ENCODE peak calls at places on chromosomes 7 and 10, in four cellular contexts. Y, S, M and J are unnamed samples.

GRCh38 chr10:27741173-27742091 is 4.2 kb downstream of the MKX start:
- DNase-seq in Y (no peak), S (no peak), M (peak; percentile 12), J (no peak)

GRCh38 chr10:92598321-92598720 is 5.4 kb downstream of the KIF11 start:
- DNase-seq in Y (no peak), M (no peak), S (no peak), J (no peak)

GRCh38 chr7:115032986-115033385 is 111.1 kb downstream of the MDFIC start:
- DNase-seq in S (no peak), Y (no peak), M (no peak), J (no peak)

GRCh38 chr10:133351408-133352318 is 4.5 kb downstream of the PRAP1 start:
- DNase-seq in M (no peak), S (no peak), Y (no peak), J (no peak)

GRCh38 chr10:118922226-118922625 is 107.3 kb upstream of the NANOS1 start:
- DNase-seq in M (no peak), Y (no peak), S (no peak), J (no peak)

GRCh38 chr7:96224682-96225081 is 97.2 kb downstream of the SLC25A13 start:
- DNase-seq in M (peak; percentile 51), Y (no peak), S (no peak), J (peak; percentile 64)

GRCh38 chr7:46290374-46291061 is 369.4 kb upstream of the IGFBP3 start:
- DNase-seq in M (no peak), Y (peak; percentile 4), S (no peak), J (no peak)

GRCh38 chr7:112386619-112387018 is 63.6 kb upstream of the IFRD1 start:
- DNase-seq in Y (no peak), S (no peak), M (no peak), J (no peak)

GRCh38 chr7:134772401-134772800 is 7.0 kb upstream of the CALD1 start:
- DNase-seq in M (no peak), S (no peak), Y (no peak), J (no peak)

GRCh38 chr7:40915061-40915460 is 780.3 kb downstream of the SUGCT start:
- DNase-seq in S (no peak), Y (no peak), M (no peak), J (no peak)

GRCh38 chr7:40916811-40917210 is 782.0 kb downstream of the SUGCT start:
- DNase-seq in S (no peak), Y (no peak), M (no peak), J (no peak)

GRCh38 chr7:40922316-40922670 is 780.6 kb downstream of the INHBA start:
- DNase-seq in S (no peak), M (no peak), Y (no peak), J (no peak)

GRCh38 chr7:40921589-40922315 is 781.1 kb downstream of the INHBA start:
- DNase-seq in Y (no peak), M (no peak), S (no peak), J (no peak)

GRCh38 chr7:40918701-40919271 is 784.0 kb downstream of the SUGCT start:
- DNase-seq in M (no peak), Y (no peak), S (no peak), J (no peak)
- TF ChIP-seq GABPA in M (no peak), Y (no peak), S (no peak), J (no peak)

DNA sequence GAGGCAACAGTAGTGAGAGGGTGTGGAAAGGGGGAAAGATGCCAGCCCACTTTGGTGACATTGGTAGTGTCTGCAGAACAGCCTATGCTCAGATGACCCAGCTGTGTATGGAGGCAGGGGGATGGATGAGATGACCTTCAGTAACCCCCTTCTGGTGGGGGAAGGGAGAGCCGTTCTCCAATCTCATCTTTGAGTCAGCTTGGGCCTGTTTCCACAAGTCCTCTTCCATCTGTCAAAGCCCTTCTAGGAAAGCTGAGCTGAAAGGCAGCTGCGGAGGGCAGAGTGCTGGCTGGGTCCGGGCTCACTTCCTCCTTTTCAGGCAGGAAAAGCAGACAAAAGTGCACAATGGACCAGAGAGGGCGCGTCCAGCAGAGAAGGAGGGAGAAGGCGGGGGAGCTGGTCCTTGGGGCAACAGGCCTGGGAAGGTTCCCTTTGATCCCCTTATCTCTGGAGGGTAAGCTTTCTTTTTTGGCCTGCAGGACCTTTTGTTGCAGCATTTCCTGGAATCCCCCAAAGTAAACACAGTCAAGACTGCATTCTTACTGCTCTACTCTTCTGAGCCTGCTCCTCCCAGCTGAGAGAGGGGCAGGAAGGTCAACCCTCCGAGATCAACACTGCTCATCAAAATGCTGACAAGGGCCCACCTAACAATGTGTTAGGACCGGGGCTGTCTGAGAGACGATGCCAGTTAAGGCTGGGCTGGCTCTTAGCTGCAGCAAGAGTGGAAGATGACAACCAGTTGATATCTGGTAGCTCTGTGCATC is 1.2 kb upstream of the LRMDA start:
- DNase-seq in M (no peak), S (no peak), Y (no peak), J (peak; percentile 68)
- TF ChIP-seq CTCF in M (no peak), S (no peak), Y (no peak), J (no peak)

GRCh38 chr10:96395931-96396877 is 37.4 kb upstream of the OPALIN start:
- DNase-seq in Y (no peak), S (peak; percentile 56), M (peak; percentile 87), J (peak; percentile 38)
- TF ChIP-seq GABPA in Y (no peak), S (no peak), M (no peak), J (no peak)

DNA sequence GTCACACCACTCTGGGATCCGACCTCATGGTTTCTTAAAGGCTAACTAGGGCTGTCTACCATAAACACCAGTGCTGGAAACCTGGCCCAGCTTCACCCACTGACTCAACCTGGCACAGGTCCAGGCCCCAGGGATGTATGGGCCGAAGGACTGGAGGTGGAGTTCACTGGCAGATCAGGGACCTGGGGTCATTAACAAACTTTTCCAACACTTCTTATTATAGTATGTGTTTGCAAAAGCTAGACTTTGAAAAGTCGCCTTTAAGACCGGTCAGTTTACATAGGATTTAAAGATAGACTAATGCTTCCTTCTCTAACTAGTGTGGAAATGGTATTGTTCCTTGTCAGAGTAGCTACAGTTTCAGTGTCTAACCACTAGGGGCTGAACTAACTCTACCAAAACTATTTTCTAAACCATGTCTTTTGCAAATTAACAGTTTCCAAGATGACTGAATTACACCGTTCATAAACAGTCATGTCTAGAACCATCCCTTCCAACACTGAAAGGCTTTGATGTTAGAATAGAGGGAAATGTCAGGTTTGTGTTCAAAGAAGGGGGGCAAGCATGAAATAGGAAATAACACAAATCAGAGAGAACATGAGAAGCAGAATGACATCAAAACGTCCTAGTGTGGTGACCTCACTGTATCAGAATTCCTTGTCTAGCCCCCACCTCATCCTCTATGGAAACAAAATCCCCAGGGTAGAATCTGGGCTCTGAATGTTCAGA is 29.7 kb downstream of the STN1 start:
- DNase-seq in M (peak; percentile 51), S (no peak), Y (no peak), J (no peak)
- TF ChIP-seq CTCF in M (peak; percentile 94), S (peak; percentile 85), Y (peak; percentile 83), J (peak; percentile 79)

GRCh38 chr10:114703377-114704125 is 45.5 kb upstream of the ABLIM1 start:
- DNase-seq in S (no peak), Y (no peak), M (peak; percentile 64), J (no peak)
- TF ChIP-seq GABPA in S (no peak), Y (no peak), M (no peak), J (no peak)

GRCh38 chr10:123019941-123020703 is 11.3 kb downstream of the ACADSB start:
- DNase-seq in Y (no peak), S (no peak), M (no peak), J (no peak)
- TF ChIP-seq CTCF in Y (no peak), S (no peak), M (no peak), J (no peak)

DNA sequence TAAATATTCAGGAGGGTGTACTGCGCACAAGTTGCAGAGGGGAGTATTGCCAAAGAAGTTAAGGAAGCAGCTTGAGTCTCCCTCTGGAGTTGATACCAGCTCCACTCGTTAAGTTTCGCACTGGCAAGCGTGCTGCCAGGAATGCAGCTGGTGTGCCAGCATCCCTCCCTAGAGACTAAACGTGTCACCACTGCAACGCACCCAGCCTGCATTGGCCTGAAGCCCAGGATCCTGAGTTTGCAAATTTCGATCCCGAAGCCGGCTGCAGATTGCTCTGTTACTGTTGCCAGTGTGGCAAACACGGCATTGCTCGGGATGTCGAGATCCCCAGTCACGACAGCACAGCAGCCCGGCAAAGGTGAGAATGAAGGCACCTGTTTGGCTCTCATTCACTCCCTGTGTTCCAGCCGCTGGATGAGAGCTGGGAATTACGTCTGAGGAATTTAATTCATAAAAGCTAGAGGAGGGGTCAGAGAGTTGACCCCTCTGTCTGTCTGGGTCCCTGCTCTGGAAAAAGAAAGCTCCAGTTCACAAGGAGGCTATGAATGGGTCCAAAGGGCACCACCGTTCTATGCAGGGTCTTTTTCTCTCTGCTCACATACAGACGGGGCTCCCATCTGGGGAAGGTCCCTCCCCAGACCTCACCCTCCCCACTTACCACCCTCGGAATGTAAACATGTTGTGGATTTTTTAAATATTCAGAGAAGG is 61.0 kb downstream of the NRP1 start:
- DNase-seq in Y (no peak), M (peak; percentile 60), S (no peak), J (no peak)
- TF ChIP-seq GABPA in Y (no peak), M (no peak), S (no peak), J (no peak)

GRCh38 chr7:70165477-70166170 is 567.3 kb downstream of the AUTS2 start:
- DNase-seq in M (no peak), Y (no peak), S (no peak), J (no peak)
- TF ChIP-seq CTCF in M (no peak), Y (no peak), S (no peak), J (no peak)